ENCODE peak calls at places on chromosomes 2 and 18, in five cellular contexts. D, Z, G, Q and H are unnamed samples.

GRCh38 chr2:46547223-46548102 is 68.1 kb downstream of the TMEM247 start:
- DNase-seq in D (no peak), Z (no peak), G (no peak), Q (no peak), H (no peak)

GRCh38 chr2:71882949-71883472 is 264.7 kb downstream of the CYP26B1 start:
- DNase-seq in D (no peak), Z (no peak), G (no peak), Q (peak; percentile 23), H (peak; percentile 94)

GRCh38 chr18:24009651-24010333 is 4.8 kb upstream of the TTC39C start:
- DNase-seq in D (no peak), Z (peak; percentile 38), G (no peak), Q (no peak), H (no peak)

GRCh38 chr2:84830095-84830494 is 50.8 kb downstream of the TRABD2A start:
- DNase-seq in D (no peak), Z (no peak), G (no peak), Q (no peak), H (no peak)

GRCh38 chr2:173076557-173077345 is 1.1 kb downstream of the MAP3K20 start:
- DNase-seq in D (peak; percentile 73), Z (peak; percentile 24), G (peak; percentile 39), Q (no peak), H (peak; percentile 67)

GRCh38 chr18:32469190-32469611 is 1.5 kb downstream of the GAREM1 start:
- DNase-seq in D (peak; percentile 54), Z (peak; percentile 61), G (no peak), Q (no peak), H (peak; percentile 59)

GRCh38 chr2:127525692-127526141 is 572 bp downstream of the IWS1 start:
- DNase-seq in D (no peak), Z (peak; percentile 6), G (no peak), Q (no peak), H (peak; percentile 84)

GRCh38 chr18:39434223-39434622 is 1868.6 kb upstream of the CELF4 start:
- DNase-seq in D (no peak), Z (no peak), G (no peak), Q (no peak), H (peak; percentile 27)

GRCh38 chr2:226274143-226274542 is 525.5 kb downstream of the IRS1 start:
- DNase-seq in D (no peak), Z (no peak), G (no peak), Q (no peak), H (peak; percentile 21)

GRCh38 chr18:10839401-10839800 is 310.0 kb downstream of the PIEZO2 start:
- DNase-seq in D (no peak), Z (no peak), G (no peak), Q (no peak), H (no peak)

GRCh38 chr2:100239513-100240210 is 82.6 kb downstream of the LONRF2 start:
- DNase-seq in D (no peak), Z (no peak), G (no peak), Q (no peak), H (no peak)

GRCh38 chr18:79442508-79443221 is 46.9 kb downstream of the NFATC1 start:
- DNase-seq in D (no peak), Z (no peak), G (no peak), Q (no peak), H (peak; percentile 38)

GRCh38 chr2:72361042-72361441 is 213.4 kb upstream of the CYP26B1 start:
- DNase-seq in D (no peak), Z (no peak), G (no peak), Q (no peak), H (no peak)

GRCh38 chr2:33433279-33434235 is 42.9 kb upstream of the RASGRP3 start:
- DNase-seq in D (no peak), Z (no peak), G (no peak), Q (no peak), H (no peak)

GRCh38 chr2:223933098-223933800 is 11.9 kb downstream of the WDFY1 start:
- DNase-seq in D (no peak), Z (no peak), G (no peak), Q (no peak), H (no peak)

GRCh38 chr2:178870703-178871102 is 63.5 kb upstream of the TTN start:
- DNase-seq in D (no peak), Z (no peak), G (no peak), Q (no peak), H (peak; percentile 70)